ENCODE peak calls at places on chromosomes 13 and 19, in seven cellular contexts. One of them, this sample, is unnamed.
A peak's percentile ranks its signal among the peaks of the same experiment; 100 is the strongest.

GRCh38 chr13:97397267-97397666 is 36.7 kb upstream of the RAP2A start:
- DNase-seq in fibroblast of lung: no peak
- DNase-seq in H9: no peak
- DNase-seq in IMR-90: no peak
- DNase-seq in colonic mucosa: no peak
- DNase-seq in neural progenitor cell: no peak
- DNase-seq in mesendoderm: no peak
- DNase-seq in this sample: no peak

GRCh38 chr13:110616103-110617101 is 1.1 kb downstream of the NAXD start:
- DNase-seq in fibroblast of lung: peak; percentile 54
- DNase-seq in H9: no peak
- DNase-seq in IMR-90: peak; percentile 72
- DNase-seq in colonic mucosa: peak; percentile 52
- DNase-seq in neural progenitor cell: peak; percentile 56
- DNase-seq in mesendoderm: peak; percentile 55
- DNase-seq in this sample: peak; percentile 74

GRCh38 chr13:110330491-110331001 is 23.5 kb downstream of the COL4A2 start:
- DNase-seq in fibroblast of lung: peak; percentile 48
- DNase-seq in H9: no peak
- DNase-seq in IMR-90: peak; percentile 83
- DNase-seq in colonic mucosa: no peak
- DNase-seq in neural progenitor cell: no peak
- DNase-seq in mesendoderm: no peak
- DNase-seq in this sample: no peak

GRCh38 chr19:15296841-15297415 is 35.4 kb downstream of the BRD4 start:
- DNase-seq in fibroblast of lung: no peak
- DNase-seq in H9: no peak
- DNase-seq in IMR-90: no peak
- DNase-seq in colonic mucosa: no peak
- DNase-seq in neural progenitor cell: no peak
- DNase-seq in mesendoderm: no peak
- DNase-seq in this sample: no peak

GRCh38 chr13:44422755-44423643 is 49.4 kb downstream of the SERP2 start:
- DNase-seq in fibroblast of lung: no peak
- DNase-seq in H9: no peak
- DNase-seq in IMR-90: no peak
- DNase-seq in colonic mucosa: no peak
- DNase-seq in neural progenitor cell: no peak
- DNase-seq in mesendoderm: no peak
- DNase-seq in this sample: no peak

GRCh38 chr19:17075860-17076538 is 422 bp downstream of the MYO9B start:
- DNase-seq in fibroblast of lung: no peak
- DNase-seq in H9: no peak
- DNase-seq in IMR-90: peak; percentile 33
- DNase-seq in colonic mucosa: peak; percentile 55
- DNase-seq in neural progenitor cell: peak; percentile 56
- DNase-seq in mesendoderm: peak; percentile 84
- DNase-seq in this sample: peak; percentile 13

GRCh38 chr19:49272204-49272603 is 52.8 kb downstream of the SLC6A16 start:
- DNase-seq in fibroblast of lung: peak; percentile 22
- DNase-seq in H9: no peak
- DNase-seq in IMR-90: peak; percentile 57
- DNase-seq in colonic mucosa: no peak
- DNase-seq in neural progenitor cell: no peak
- DNase-seq in mesendoderm: no peak
- DNase-seq in this sample: peak; percentile 97

GRCh38 chr13:106534844-106535551 is 464 bp downstream of the EFNB2 start:
- DNase-seq in fibroblast of lung: peak; percentile 42
- DNase-seq in H9: no peak
- DNase-seq in IMR-90: peak; percentile 16
- DNase-seq in colonic mucosa: no peak
- DNase-seq in neural progenitor cell: no peak
- DNase-seq in mesendoderm: peak; percentile 32
- DNase-seq in this sample: peak; percentile 26

GRCh38 chr13:87810391-87810801 is 139.2 kb downstream of the SLITRK5 start:
- DNase-seq in fibroblast of lung: no peak
- DNase-seq in H9: peak; percentile 75
- DNase-seq in IMR-90: no peak
- DNase-seq in colonic mucosa: no peak
- DNase-seq in neural progenitor cell: peak; percentile 65
- DNase-seq in mesendoderm: peak; percentile 73
- DNase-seq in this sample: no peak
- H3K27me3 ChIP-seq in fibroblast of lung: no peaks in the 10 kb centered on the region
- H3K27me3 ChIP-seq in H9: no peaks in the 10 kb centered on the region
- H3K27me3 ChIP-seq in IMR-90: no peaks in the 10 kb centered on the region
- H3K27me3 ChIP-seq in colonic mucosa: no peaks in the 10 kb centered on the region
- H3K27me3 ChIP-seq in neural progenitor cell: peaks cover 20% of the 10 kb centered on the region
- H3K27me3 ChIP-seq in mesendoderm: no peaks in the 10 kb centered on the region
- H3K27me3 ChIP-seq in this sample: no peaks in the 10 kb centered on the region

DNA sequence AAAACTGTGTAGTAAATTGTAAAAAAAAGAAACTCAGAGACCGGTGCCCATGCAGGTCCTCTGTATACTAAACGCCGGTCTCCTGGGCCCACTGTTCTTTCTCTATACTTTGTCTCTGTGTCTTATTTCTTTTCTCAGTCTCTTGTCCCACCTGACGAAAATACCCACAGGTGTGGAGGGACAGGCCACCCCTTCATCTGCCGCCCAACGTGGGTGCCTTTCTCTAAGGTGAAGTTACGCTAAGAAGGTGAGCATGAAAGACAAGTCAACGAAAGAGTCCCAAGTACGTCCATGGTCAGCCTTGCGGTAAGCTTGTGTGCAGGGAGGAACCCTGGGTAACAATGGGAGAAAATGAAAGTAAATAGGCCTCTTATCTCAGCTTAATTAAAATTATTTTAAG is 48.0 kb upstream of the WASF3 start:
- DNase-seq in fibroblast of lung: no peak
- DNase-seq in H9: no peak
- DNase-seq in IMR-90: no peak
- DNase-seq in colonic mucosa: no peak
- DNase-seq in neural progenitor cell: no peak
- DNase-seq in mesendoderm: peak; percentile 41
- DNase-seq in this sample: no peak
- H3K9ac ChIP-seq in fibroblast of lung: no peak overlapping the region
- H3K9ac ChIP-seq in H9: no peak overlapping the region
- H3K9ac ChIP-seq in IMR-90: no peak overlapping the region
- H3K9ac ChIP-seq in colonic mucosa: no peak overlapping the region
- H3K9ac ChIP-seq in neural progenitor cell: no peak overlapping the region
- H3K9ac ChIP-seq in mesendoderm: no peak overlapping the region
- H3K9ac ChIP-seq in this sample: no peak overlapping the region

DNA sequence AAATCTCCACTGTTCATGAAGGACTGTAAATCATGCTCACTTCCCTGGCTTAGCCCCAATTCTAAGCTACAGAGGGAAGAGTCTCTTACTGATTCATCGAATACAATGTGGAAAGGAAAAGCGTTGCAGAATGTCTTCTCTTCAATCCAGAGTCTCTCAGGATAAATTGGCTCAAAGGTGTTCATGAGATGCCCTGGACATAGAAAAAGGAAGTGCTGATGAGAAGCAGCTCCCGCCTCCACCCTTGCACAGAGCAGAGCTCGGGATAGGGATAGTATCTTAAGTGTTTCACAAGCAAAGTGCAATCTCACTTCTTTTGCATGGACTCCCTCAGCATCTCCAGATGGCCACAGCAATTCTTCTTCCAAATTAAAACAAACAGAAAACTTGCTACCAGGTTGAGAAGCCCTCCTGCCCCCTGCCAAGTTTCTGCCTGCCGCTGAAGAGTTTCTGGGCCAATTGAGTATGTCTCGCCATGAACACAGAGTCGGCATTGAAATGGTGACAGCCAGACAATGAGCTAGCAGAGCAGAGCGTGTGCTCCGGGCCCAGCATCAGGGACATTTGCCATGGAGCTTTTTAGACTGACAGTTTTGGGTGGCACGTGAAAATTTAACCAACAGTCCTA is 85.7 kb downstream of the C13orf42 start:
- DNase-seq in fibroblast of lung: no peak
- DNase-seq in H9: no peak
- DNase-seq in IMR-90: no peak
- DNase-seq in colonic mucosa: peak; percentile 5
- DNase-seq in neural progenitor cell: no peak
- DNase-seq in mesendoderm: no peak
- DNase-seq in this sample: no peak
- H3K27me3 ChIP-seq in fibroblast of lung: no peaks in the 10 kb centered on the region
- H3K27me3 ChIP-seq in H9: no peaks in the 10 kb centered on the region
- H3K27me3 ChIP-seq in IMR-90: peaks cover 7% of the 10 kb centered on the region
- H3K27me3 ChIP-seq in colonic mucosa: no peaks in the 10 kb centered on the region
- H3K27me3 ChIP-seq in neural progenitor cell: no peaks in the 10 kb centered on the region
- H3K27me3 ChIP-seq in mesendoderm: no peaks in the 10 kb centered on the region
- H3K27me3 ChIP-seq in this sample: peaks cover 4% of the 10 kb centered on the region

GRCh38 chr13:67048084-67048792 is 181.9 kb downstream of the PCDH9 start:
- DNase-seq in fibroblast of lung: peak; percentile 91
- DNase-seq in H9: no peak
- DNase-seq in IMR-90: peak; percentile 93
- DNase-seq in colonic mucosa: no peak
- DNase-seq in neural progenitor cell: peak; percentile 4
- DNase-seq in mesendoderm: no peak
- DNase-seq in this sample: peak; percentile 9
- H3K9ac ChIP-seq in fibroblast of lung: no peak overlapping the region
- H3K9ac ChIP-seq in H9: no peak overlapping the region
- H3K9ac ChIP-seq in IMR-90: peak overlapping the region; percentile 66
- H3K9ac ChIP-seq in colonic mucosa: no peak overlapping the region
- H3K9ac ChIP-seq in neural progenitor cell: no peak overlapping the region
- H3K9ac ChIP-seq in mesendoderm: no peak overlapping the region
- H3K9ac ChIP-seq in this sample: no peak overlapping the region

DNA sequence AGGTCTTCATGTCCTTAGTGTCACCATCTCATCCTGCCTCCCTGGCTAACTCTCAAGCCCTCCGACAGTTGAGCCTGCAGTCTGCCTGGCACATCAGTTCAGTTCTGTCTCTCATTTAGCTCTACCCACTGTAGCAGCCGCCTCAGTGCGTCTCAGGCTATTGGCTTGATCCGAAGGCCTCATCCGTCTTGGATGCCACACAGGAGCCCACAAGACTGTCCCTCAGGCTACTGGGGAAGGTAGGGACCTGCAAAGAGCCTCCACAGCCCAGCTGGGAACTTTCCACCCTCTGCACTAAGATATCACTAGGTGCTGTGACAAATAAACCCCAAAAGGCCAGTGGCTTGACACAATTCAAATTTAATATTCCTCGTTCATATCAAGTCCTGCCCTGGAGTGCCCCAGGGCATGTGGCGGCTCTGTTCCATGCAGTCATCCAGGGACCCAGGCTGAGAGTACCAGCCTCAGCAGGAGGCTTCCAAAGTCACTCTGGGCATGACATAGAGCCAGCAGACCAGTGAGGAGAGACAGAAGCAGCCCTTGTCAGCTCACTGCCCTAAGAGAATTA is 5.7 kb downstream of the VSTM2B start:
- DNase-seq in fibroblast of lung: no peak
- DNase-seq in H9: no peak
- DNase-seq in IMR-90: no peak
- DNase-seq in colonic mucosa: no peak
- DNase-seq in neural progenitor cell: no peak
- DNase-seq in mesendoderm: no peak
- DNase-seq in this sample: no peak
- H3K27me3 ChIP-seq in fibroblast of lung: peaks cover 34% of the 10 kb centered on the region
- H3K27me3 ChIP-seq in H9: peaks cover 41% of the 10 kb centered on the region
- H3K27me3 ChIP-seq in IMR-90: peaks cover 52% of the 10 kb centered on the region
- H3K27me3 ChIP-seq in colonic mucosa: peaks cover 38% of the 10 kb centered on the region
- H3K27me3 ChIP-seq in neural progenitor cell: peaks cover 60% of the 10 kb centered on the region
- H3K27me3 ChIP-seq in mesendoderm: peaks cover 32% of the 10 kb centered on the region
- H3K27me3 ChIP-seq in this sample: peaks cover 39% of the 10 kb centered on the region

This sample was measured in mammary epithelial cell.